ENCODE peak calls at places on chromosomes 1 and 21, in four cellular contexts. Y is astrocyte of the spinal cord, C is fibroblast of mammary gland, Z is heart left ventricle. N is an unnamed sample.

GRCh38 chr1:219689774-219690173 is 76.9 kb upstream of the ZC3H11B start:
- DNase-seq in C (no peak), Y (no peak), Z (no peak), N (no peak)

GRCh38 chr1:18109756-18110597 is 2.4 kb downstream of the IGSF21 start:
- DNase-seq in Z (peak; percentile 43), C (no peak), Y (no peak), N (peak; percentile 9)

GRCh38 chr21:41762236-41762635 is 4.6 kb downstream of the RIPK4 start:
- DNase-seq in C (no peak), Y (no peak), Z (no peak), N (no peak)

GRCh38 chr1:158717344-158717743 is 3.2 kb downstream of the OR6K3 start:
- DNase-seq in Z (no peak), C (no peak), Y (no peak), N (no peak)

GRCh38 chr1:183164963-183165362 is 21.1 kb upstream of the LAMC2 start:
- DNase-seq in C (no peak), Z (no peak), Y (no peak), N (no peak)

GRCh38 chr21:38175321-38175720 is 81.5 kb upstream of the KCNJ15 start:
- DNase-seq in Y (no peak), Z (no peak), C (peak; percentile 68), N (peak; percentile 58)

GRCh38 chr1:119768778-119769177 is at the start of gene HMGCS2:
- DNase-seq in Y (no peak), C (no peak), Z (no peak), N (no peak)

GRCh38 chr1:187570166-187570565 is 741.4 kb downstream of the PLA2G4A start:
- DNase-seq in Y (no peak), C (no peak), Z (no peak), N (peak; percentile 5)

GRCh38 chr1:160952129-160952510 is 2.5 kb downstream of the ITLN2 start:
- DNase-seq in Z (no peak), C (no peak), Y (no peak), N (no peak)

GRCh38 chr1:17922833-17923232 is 167.7 kb downstream of the ACTL8 start:
- DNase-seq in Y (no peak), Z (peak; percentile 24), C (peak; percentile 45), N (peak; percentile 30)

GRCh38 chr1:245051349-245052221 is 103.2 kb upstream of the KIF26B start:
- DNase-seq in C (no peak), Y (no peak), Z (peak; percentile 38), N (no peak)

GRCh38 chr1:193914871-193915270 is 728.5 kb upstream of the B3GALT2 start:
- DNase-seq in Z (no peak), C (no peak), Y (no peak), N (no peak)
- H3K4me3 ChIP-seq in Z (no peak overlapping the region), C (no peak overlapping the region), Y (no peak overlapping the region), N (no peak overlapping the region)

DNA sequence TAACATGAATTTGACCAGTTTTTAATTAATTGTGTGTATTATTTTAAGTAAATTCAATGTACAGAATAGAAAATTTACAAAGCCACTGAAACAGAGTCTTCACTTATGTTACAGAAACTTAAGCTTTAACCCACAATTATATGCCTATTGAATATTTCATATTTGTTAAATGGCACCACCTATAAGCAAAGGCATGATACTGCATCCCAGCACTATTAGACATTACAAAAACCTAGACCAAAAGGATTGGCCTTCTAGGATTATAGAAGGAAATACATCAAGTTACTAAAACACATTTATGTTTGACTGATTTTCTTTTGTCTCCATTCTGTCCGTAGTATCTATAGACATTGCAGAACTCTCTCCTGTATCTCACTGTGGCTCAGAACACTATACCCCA is 578.1 kb downstream of the AJAP1 start:
- DNase-seq in C (no peak), Z (no peak), Y (no peak), N (no peak)
- TF ChIP-seq CTCF in C (no peak), Z (no peak), Y (no peak), N (no peak)

GRCh38 chr1:235885654-235886238 is 19.0 kb upstream of the LYST start:
- DNase-seq in C (no peak), Z (no peak), Y (no peak), N (no peak)

GRCh38 chr1:235887676-235888075 is 21.0 kb upstream of the LYST start:
- DNase-seq in Z (no peak), C (no peak), Y (no peak), N (no peak)

GRCh38 chr1:235882816-235883215 is 16.1 kb upstream of the LYST start:
- DNase-seq in Y (no peak), C (peak; percentile 38), Z (no peak), N (peak; percentile 34)

GRCh38 chr1:235881930-235882700 is 15.4 kb upstream of the LYST start:
- DNase-seq in Z (no peak), Y (no peak), C (no peak), N (no peak)

DNA sequence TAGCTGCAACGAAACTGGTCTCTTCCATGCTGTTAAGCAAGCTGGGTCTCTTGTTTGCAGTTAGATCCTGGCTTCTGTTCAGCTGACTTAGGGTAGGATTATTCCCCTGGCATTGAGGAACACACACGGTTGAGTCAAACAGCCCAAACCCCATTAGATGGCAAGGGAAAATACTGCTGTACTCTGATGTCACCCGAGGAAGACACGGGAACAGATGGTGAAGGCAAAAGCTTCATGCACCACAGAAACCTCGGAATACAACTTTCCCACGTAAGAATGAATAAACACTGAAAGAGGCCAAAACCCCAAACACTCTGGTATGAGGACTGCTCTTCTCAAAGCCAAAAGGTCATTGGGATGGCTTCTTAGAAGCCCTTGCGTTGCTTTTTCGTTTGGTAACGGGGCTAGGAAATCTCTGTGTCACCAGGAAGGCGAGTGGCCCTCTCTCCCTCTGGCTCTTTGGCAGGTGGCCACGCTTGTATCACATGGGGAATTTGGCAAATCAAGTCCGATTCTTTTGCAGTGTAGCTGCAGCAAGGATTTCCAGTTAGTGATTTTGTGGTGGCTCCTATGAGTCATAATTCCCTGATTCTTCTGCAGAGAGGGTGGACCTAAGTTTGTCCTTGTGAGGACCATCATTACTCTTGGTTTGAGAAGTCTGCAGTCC is 16.7 kb upstream of the LYST start:
- DNase-seq in Y (peak; percentile 95), C (peak; percentile 98), Z (peak; percentile 85), N (peak; percentile 100)
- H3K4me3 ChIP-seq in Y (no peak overlapping the region), C (peak overlapping the region; percentile 32), Z (peak overlapping the region; percentile 16), N (peak overlapping the region; percentile 44)

GRCh38 chr1:8463144-8463927 is 145.4 kb downstream of the SLC45A1 start:
- DNase-seq in Z (peak; percentile 50), Y (peak; percentile 82), C (peak; percentile 73), N (peak; percentile 80)

GRCh38 chr1:8465692-8466091 is 147.8 kb downstream of the SLC45A1 start:
- DNase-seq in C (no peak), Z (no peak), Y (no peak), N (no peak)

GRCh38 chr1:8467308-8467707 is 149.4 kb downstream of the SLC45A1 start:
- DNase-seq in Z (no peak), Y (no peak), C (no peak), N (no peak)

GRCh38 chr1:8464377-8464776 is 146.5 kb downstream of the SLC45A1 start:
- DNase-seq in Z (no peak), Y (no peak), C (no peak), N (no peak)

DNA sequence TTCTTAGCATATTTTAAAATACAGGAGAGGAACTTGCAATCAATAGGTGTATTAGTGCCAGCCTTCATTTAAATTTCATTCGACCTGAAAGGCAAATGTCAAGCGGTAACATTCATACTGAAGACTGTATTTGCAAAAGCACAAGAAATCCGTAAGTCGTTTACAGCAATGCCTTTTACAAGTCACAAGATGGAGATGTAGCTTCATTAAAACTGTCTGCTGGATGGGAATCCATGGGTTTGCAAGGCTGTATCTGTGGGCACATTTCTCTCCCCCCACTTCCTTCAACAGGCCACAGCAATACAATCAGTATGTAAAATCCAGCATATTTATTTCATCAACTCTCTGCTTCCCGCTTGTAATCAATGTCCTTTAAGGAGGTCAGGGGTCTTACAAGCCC is 147.1 kb downstream of the SLC45A1 start:
- DNase-seq in C (peak; percentile 34), Y (peak; percentile 29), Z (no peak), N (peak; percentile 76)
- TF ChIP-seq CTCF in C (no peak), Y (no peak), Z (peak; percentile 10), N (peak; percentile 49)

N was measured in AG10803.